ENCODE peak calls at places on chromosome 9, in six cellular contexts. One of them, this sample, is unnamed.

GRCh38 chr9:36924071-36924470 is 110.0 kb downstream of the PAX5 start:
- DNase-seq in A549: peak; percentile 90
- DNase-seq in HepG2: peak; percentile 45
- DNase-seq in endothelial cell of umbilical vein: peak; percentile 57
- DNase-seq in GM12878: peak; percentile 30
- DNase-seq in K562: peak; percentile 20
- DNase-seq in this sample: peak; percentile 63

GRCh38 chr9:70502690-70503089 is 88.2 kb upstream of the KLF9 start:
- DNase-seq in GM12878: no peak
- DNase-seq in K562: no peak
- DNase-seq in endothelial cell of umbilical vein: no peak
- DNase-seq in A549: no peak
- DNase-seq in HepG2: no peak
- DNase-seq in this sample: no peak

GRCh38 chr9:129306318-129306973 is 128.4 kb upstream of the IER5L start:
- DNase-seq in endothelial cell of umbilical vein: no peak
- DNase-seq in GM12878: no peak
- DNase-seq in K562: no peak
- DNase-seq in HepG2: no peak
- DNase-seq in A549: no peak
- DNase-seq in this sample: no peak

GRCh38 chr9:113631093-113631765 is 167.7 kb downstream of the RGS3 start:
- DNase-seq in HepG2: no peak
- DNase-seq in K562: no peak
- DNase-seq in endothelial cell of umbilical vein: no peak
- DNase-seq in A549: no peak
- DNase-seq in GM12878: no peak
- DNase-seq in this sample: no peak

GRCh38 chr9:2621678-2622360 is at the start of gene VLDLR:
- DNase-seq in K562: peak; percentile 17
- DNase-seq in A549: peak; percentile 38
- DNase-seq in HepG2: no peak
- DNase-seq in endothelial cell of umbilical vein: peak; percentile 24
- DNase-seq in GM12878: no peak
- DNase-seq in this sample: peak; percentile 81

GRCh38 chr9:137879566-137880150 is 2.1 kb downstream of the CACNA1B start:
- DNase-seq in GM12878: no peak
- DNase-seq in HepG2: no peak
- DNase-seq in K562: no peak
- DNase-seq in A549: no peak
- DNase-seq in endothelial cell of umbilical vein: no peak
- DNase-seq in this sample: no peak

GRCh38 chr9:126788046-126788445 is 16.8 kb upstream of the ZBTB43 start:
- DNase-seq in endothelial cell of umbilical vein: no peak
- DNase-seq in A549: no peak
- DNase-seq in HepG2: no peak
- DNase-seq in GM12878: no peak
- DNase-seq in K562: no peak
- DNase-seq in this sample: no peak

GRCh38 chr9:98142182-98142924 is 23.3 kb upstream of the TRIM14 start:
- DNase-seq in K562: no peak
- DNase-seq in GM12878: no peak
- DNase-seq in HepG2: peak; percentile 51
- DNase-seq in A549: peak; percentile 24
- DNase-seq in endothelial cell of umbilical vein: no peak
- DNase-seq in this sample: no peak

GRCh38 chr9:4796988-4797956 is 4.5 kb downstream of the RCL1 start:
- DNase-seq in GM12878: no peak
- DNase-seq in HepG2: peak; percentile 43
- DNase-seq in endothelial cell of umbilical vein: peak; percentile 61
- DNase-seq in K562: peak; percentile 72
- DNase-seq in A549: peak; percentile 53
- DNase-seq in this sample: peak; percentile 75

GRCh38 chr9:134853893-134854292 is 26.7 kb upstream of the FCN2 start:
- DNase-seq in endothelial cell of umbilical vein: no peak
- DNase-seq in A549: no peak
- DNase-seq in HepG2: no peak
- DNase-seq in GM12878: no peak
- DNase-seq in K562: no peak
- DNase-seq in this sample: no peak

GRCh38 chr9:121921444-121921843 is 171.7 kb downstream of the TTLL11 start:
- DNase-seq in GM12878: no peak
- DNase-seq in K562: no peak
- DNase-seq in HepG2: no peak
- DNase-seq in A549: no peak
- DNase-seq in endothelial cell of umbilical vein: no peak
- DNase-seq in this sample: no peak

GRCh38 chr9:121277518-121278275 is 9.7 kb downstream of the GSN start:
- DNase-seq in K562: no peak
- DNase-seq in HepG2: no peak
- DNase-seq in A549: no peak
- DNase-seq in GM12878: no peak
- DNase-seq in endothelial cell of umbilical vein: no peak
- DNase-seq in this sample: no peak

GRCh38 chr9:75601280-75601679 is 289.2 kb upstream of the PCSK5 start:
- DNase-seq in endothelial cell of umbilical vein: no peak
- DNase-seq in K562: no peak
- DNase-seq in HepG2: no peak
- DNase-seq in A549: peak; percentile 12
- DNase-seq in GM12878: no peak
- DNase-seq in this sample: no peak

GRCh38 chr9:88537743-88538055 is 2.7 kb downstream of the NXNL2 start:
- DNase-seq in K562: no peak
- DNase-seq in GM12878: no peak
- DNase-seq in HepG2: no peak
- DNase-seq in A549: peak; percentile 71
- DNase-seq in endothelial cell of umbilical vein: no peak
- DNase-seq in this sample: peak; percentile 86

GRCh38 chr9:71519098-71519497 is 249.2 kb downstream of the CEMIP2 start:
- DNase-seq in K562: no peak
- DNase-seq in GM12878: no peak
- DNase-seq in endothelial cell of umbilical vein: no peak
- DNase-seq in HepG2: no peak
- DNase-seq in A549: no peak
- DNase-seq in this sample: no peak

GRCh38 chr9:72013188-72013877 is 47.1 kb downstream of the C9orf57 start:
- DNase-seq in HepG2: no peak
- DNase-seq in K562: no peak
- DNase-seq in GM12878: no peak
- DNase-seq in A549: no peak
- DNase-seq in endothelial cell of umbilical vein: no peak
- DNase-seq in this sample: peak; percentile 40

GRCh38 chr9:112744177-112744576 is 6.4 kb upstream of the SNX30 start:
- DNase-seq in A549: no peak
- DNase-seq in endothelial cell of umbilical vein: no peak
- DNase-seq in HepG2: no peak
- DNase-seq in GM12878: no peak
- DNase-seq in K562: no peak
- DNase-seq in this sample: no peak

GRCh38 chr9:26919698-26920097 is 27.1 kb upstream of the CAAP1 start:
- DNase-seq in GM12878: no peak
- DNase-seq in HepG2: no peak
- DNase-seq in K562: no peak
- DNase-seq in A549: no peak
- DNase-seq in endothelial cell of umbilical vein: no peak
- DNase-seq in this sample: peak; percentile 0

GRCh38 chr9:94805585-94805984 is 79.1 kb downstream of the AOPEP start:
- DNase-seq in A549: peak; percentile 99
- DNase-seq in K562: no peak
- DNase-seq in GM12878: peak; percentile 31
- DNase-seq in endothelial cell of umbilical vein: peak; percentile 96
- DNase-seq in HepG2: no peak
- DNase-seq in this sample: peak; percentile 58

GRCh38 chr9:69876981-69877380 is 56.4 kb downstream of the CFAP95 start:
- DNase-seq in endothelial cell of umbilical vein: no peak
- DNase-seq in K562: no peak
- DNase-seq in HepG2: no peak
- DNase-seq in A549: no peak
- DNase-seq in GM12878: no peak
- DNase-seq in this sample: no peak

GRCh38 chr9:72362680-72363139 is 2.3 kb downstream of the ZFAND5 start:
- DNase-seq in HepG2: peak; percentile 75
- DNase-seq in GM12878: peak; percentile 41
- DNase-seq in endothelial cell of umbilical vein: peak; percentile 76
- DNase-seq in K562: peak; percentile 75
- DNase-seq in A549: peak; percentile 84
- DNase-seq in this sample: peak; percentile 66

GRCh38 chr9:87336914-87337333 is 160.7 kb upstream of the DAPK1 start:
- DNase-seq in endothelial cell of umbilical vein: peak; percentile 77
- DNase-seq in K562: peak; percentile 76
- DNase-seq in HepG2: peak; percentile 75
- DNase-seq in GM12878: peak; percentile 13
- DNase-seq in A549: peak; percentile 88
- DNase-seq in this sample: peak; percentile 68

GRCh38 chr9:14214065-14214684 is 99.8 kb downstream of the NFIB start:
- DNase-seq in endothelial cell of umbilical vein: peak; percentile 65
- DNase-seq in K562: peak; percentile 11
- DNase-seq in HepG2: no peak
- DNase-seq in A549: no peak
- DNase-seq in GM12878: no peak
- DNase-seq in this sample: no peak

GRCh38 chr9:36424289-36425055 is 24.4 kb upstream of the RNF38 start:
- DNase-seq in HepG2: peak; percentile 27
- DNase-seq in GM12878: no peak
- DNase-seq in endothelial cell of umbilical vein: no peak
- DNase-seq in A549: no peak
- DNase-seq in K562: no peak
- DNase-seq in this sample: no peak

GRCh38 chr9:134545213-134546211 is 96.1 kb upstream of the COL5A1 start:
- DNase-seq in A549: no peak
- DNase-seq in endothelial cell of umbilical vein: no peak
- DNase-seq in GM12878: no peak
- DNase-seq in K562: no peak
- DNase-seq in HepG2: no peak
- DNase-seq in this sample: no peak

GRCh38 chr9:89686621-89687020 is 81.8 kb downstream of the GADD45G start:
- DNase-seq in K562: no peak
- DNase-seq in HepG2: no peak
- DNase-seq in A549: no peak
- DNase-seq in GM12878: no peak
- DNase-seq in endothelial cell of umbilical vein: no peak
- DNase-seq in this sample: no peak

GRCh38 chr9:89684912-89685636 is 80.3 kb downstream of the GADD45G start:
- DNase-seq in K562: no peak
- DNase-seq in A549: no peak
- DNase-seq in endothelial cell of umbilical vein: no peak
- DNase-seq in HepG2: no peak
- DNase-seq in GM12878: no peak
- DNase-seq in this sample: no peak

GRCh38 chr9:89685698-89686097 is 80.9 kb downstream of the GADD45G start:
- DNase-seq in A549: no peak
- DNase-seq in GM12878: no peak
- DNase-seq in HepG2: no peak
- DNase-seq in endothelial cell of umbilical vein: no peak
- DNase-seq in K562: no peak
- DNase-seq in this sample: no peak

GRCh38 chr9:89687216-89687615 is 82.4 kb downstream of the GADD45G start:
- DNase-seq in A549: no peak
- DNase-seq in GM12878: no peak
- DNase-seq in endothelial cell of umbilical vein: no peak
- DNase-seq in K562: no peak
- DNase-seq in HepG2: no peak
- DNase-seq in this sample: no peak

GRCh38 chr9:89686134-89686533 is 81.3 kb downstream of the GADD45G start:
- DNase-seq in endothelial cell of umbilical vein: no peak
- DNase-seq in A549: no peak
- DNase-seq in K562: no peak
- DNase-seq in HepG2: no peak
- DNase-seq in GM12878: no peak
- DNase-seq in this sample: no peak
- TF ChIP-seq POLR2A in endothelial cell of umbilical vein: no peak
- TF ChIP-seq POLR2A in A549: no peak
- TF ChIP-seq POLR2A in K562: no peak
- TF ChIP-seq POLR2A in HepG2: no peak
- TF ChIP-seq POLR2A in GM12878: no peak
- TF ChIP-seq POLR2A in this sample: no peak

DNA sequence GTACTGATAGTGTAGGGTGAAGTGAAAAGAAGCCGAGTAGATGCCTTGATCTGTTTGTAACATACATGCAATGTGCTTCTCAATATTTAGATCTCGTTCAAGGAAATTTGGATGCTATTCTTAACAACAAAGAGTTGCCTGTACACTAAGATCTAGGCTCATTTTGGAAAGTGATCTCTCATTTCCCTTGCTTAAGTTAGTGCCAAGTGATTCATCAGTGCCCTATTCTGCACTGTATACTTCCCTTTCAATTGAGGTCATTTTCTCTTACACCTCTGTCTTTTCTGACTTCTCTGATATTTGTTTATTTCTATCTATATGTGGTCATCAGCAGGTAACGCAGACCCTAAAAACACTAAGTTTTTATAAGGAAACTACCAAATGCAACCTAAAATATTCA is 528.6 kb upstream of the PTPRD start:
- DNase-seq in GM12878: no peak
- DNase-seq in HepG2: no peak
- DNase-seq in K562: no peak
- DNase-seq in A549: no peak
- DNase-seq in endothelial cell of umbilical vein: no peak
- DNase-seq in this sample: no peak
- TF ChIP-seq MYC in GM12878: no peak
- TF ChIP-seq MYC in HepG2: no peak
- TF ChIP-seq MYC in K562: no peak
- TF ChIP-seq MYC in A549: no peak
- TF ChIP-seq MYC in endothelial cell of umbilical vein: no peak
- TF ChIP-seq MYC in this sample: no peak

GRCh38 chr9:131275332-131276106 is 791 bp downstream of the FAM78A start:
- DNase-seq in GM12878: no peak
- DNase-seq in HepG2: peak; percentile 48
- DNase-seq in K562: peak; percentile 88
- DNase-seq in A549: no peak
- DNase-seq in endothelial cell of umbilical vein: peak; percentile 59
- DNase-seq in this sample: peak; percentile 81
- H3K4me3 ChIP-seq in GM12878: peak overlapping the region; percentile 99
- H3K4me3 ChIP-seq in HepG2: peak overlapping the region; percentile 26
- H3K4me3 ChIP-seq in K562: peak overlapping the region; percentile 65
- H3K4me3 ChIP-seq in A549: no peak overlapping the region
- H3K4me3 ChIP-seq in endothelial cell of umbilical vein: peak overlapping the region; percentile 70
- H3K4me3 ChIP-seq in this sample: peak overlapping the region; percentile 84

DNA sequence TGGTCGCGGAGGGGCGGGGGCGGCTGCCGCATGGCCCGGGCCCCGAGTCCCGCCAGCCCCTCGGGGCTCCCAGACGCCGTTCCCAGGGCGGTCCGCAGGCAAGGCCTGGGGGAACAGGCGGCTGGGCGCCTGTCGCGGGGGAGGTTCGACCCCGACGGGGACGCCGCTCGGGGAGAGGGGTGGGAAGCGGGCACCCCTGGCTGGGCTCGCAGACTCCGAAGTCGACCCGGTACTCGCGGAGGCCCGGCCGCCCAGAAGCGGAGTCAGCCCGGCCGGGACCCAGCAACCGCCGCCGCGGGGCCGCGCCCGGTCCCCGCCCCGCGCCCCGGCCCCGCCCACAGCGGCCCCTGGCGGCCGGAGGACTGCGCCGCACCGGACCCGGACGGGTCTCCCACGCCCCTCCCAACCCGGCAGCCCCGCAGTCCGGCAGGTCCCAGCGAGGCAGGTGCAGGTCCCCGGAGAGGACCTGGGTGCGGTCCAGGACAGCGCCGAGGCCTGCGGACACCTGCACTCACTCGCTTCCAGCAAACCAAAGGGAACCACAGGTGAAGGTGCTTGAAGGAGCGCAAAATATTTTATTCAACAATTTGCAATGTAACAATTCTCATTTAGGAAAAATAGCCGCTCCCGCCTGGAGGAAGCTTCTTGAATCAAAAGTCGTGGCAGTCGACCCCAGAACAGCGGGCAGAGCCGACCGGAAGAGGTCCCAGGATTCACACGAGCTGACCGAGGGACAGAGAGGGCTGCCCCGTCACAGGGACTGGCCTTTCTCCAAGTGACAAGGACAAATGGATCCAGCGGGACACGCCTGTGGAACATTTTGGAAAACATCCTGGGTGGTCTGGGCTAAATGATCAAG is at the start of gene INPP5E:
- DNase-seq in A549: peak; percentile 81
- DNase-seq in GM12878: no peak
- DNase-seq in K562: peak; percentile 84
- DNase-seq in HepG2: peak; percentile 16
- DNase-seq in endothelial cell of umbilical vein: peak; percentile 51
- DNase-seq in this sample: peak; percentile 75
- TF ChIP-seq POLR2A in A549: peak; percentile 59
- TF ChIP-seq POLR2A in GM12878: peak; percentile 81
- TF ChIP-seq POLR2A in K562: peak; percentile 70
- TF ChIP-seq POLR2A in HepG2: no peak
- TF ChIP-seq POLR2A in endothelial cell of umbilical vein: peak; percentile 71
- TF ChIP-seq POLR2A in this sample: peak; percentile 42